ENCODE peak calls at places on chromosomes 2 and 18, in five cellular contexts. One of them, this sample, is unnamed.

GRCh38 chr2:203562283-203562682 is 27.2 kb upstream of the RAPH1 start:
- DNase-seq in A673: peak; percentile 45
- DNase-seq in NCI-H1436: no peak
- DNase-seq in HFFc6: no peak
- DNase-seq in CD8-positive, alpha-beta memory T cell: no peak
- DNase-seq in this sample: no peak

GRCh38 chr2:237693281-237694039 is 66.1 kb downstream of the LRRFIP1 start:
- DNase-seq in A673: no peak
- DNase-seq in NCI-H1436: no peak
- DNase-seq in HFFc6: peak; percentile 66
- DNase-seq in CD8-positive, alpha-beta memory T cell: no peak
- DNase-seq in this sample: no peak

GRCh38 chr2:188607501-188607900 is 315.8 kb downstream of the GULP1 start:
- DNase-seq in A673: peak; percentile 21
- DNase-seq in NCI-H1436: no peak
- DNase-seq in HFFc6: no peak
- DNase-seq in CD8-positive, alpha-beta memory T cell: no peak
- DNase-seq in this sample: no peak

GRCh38 chr2:239691720-239692119 is 290.9 kb upstream of the HDAC4 start:
- DNase-seq in A673: no peak
- DNase-seq in NCI-H1436: no peak
- DNase-seq in HFFc6: no peak
- DNase-seq in CD8-positive, alpha-beta memory T cell: no peak
- DNase-seq in this sample: no peak

GRCh38 chr2:41840702-41841551 is 206.9 kb upstream of the PKDCC start:
- DNase-seq in A673: peak; percentile 99
- DNase-seq in NCI-H1436: peak; percentile 95
- DNase-seq in HFFc6: peak; percentile 94
- DNase-seq in CD8-positive, alpha-beta memory T cell: peak; percentile 97
- DNase-seq in this sample: peak; percentile 97

GRCh38 chr2:19070866-19071265 is 287.6 kb downstream of the OSR1 start:
- DNase-seq in A673: no peak
- DNase-seq in NCI-H1436: no peak
- DNase-seq in HFFc6: no peak
- DNase-seq in CD8-positive, alpha-beta memory T cell: no peak
- DNase-seq in this sample: no peak

GRCh38 chr2:207883002-207883780 is 113.5 kb upstream of the FZD5 start:
- DNase-seq in A673: no peak
- DNase-seq in NCI-H1436: no peak
- DNase-seq in HFFc6: no peak
- DNase-seq in CD8-positive, alpha-beta memory T cell: no peak
- DNase-seq in this sample: no peak

GRCh38 chr2:191038741-191039140 is 24.8 kb upstream of the STAT1 start:
- DNase-seq in A673: no peak
- DNase-seq in NCI-H1436: no peak
- DNase-seq in HFFc6: no peak
- DNase-seq in CD8-positive, alpha-beta memory T cell: no peak
- DNase-seq in this sample: no peak

GRCh38 chr18:63320690-63321265 is 1.2 kb upstream of the BCL2 start:
- DNase-seq in A673: peak; percentile 53
- DNase-seq in NCI-H1436: peak; percentile 29
- DNase-seq in HFFc6: peak; percentile 23
- DNase-seq in CD8-positive, alpha-beta memory T cell: peak; percentile 12
- DNase-seq in this sample: peak; percentile 31

GRCh38 chr2:72133721-72134407 is 13.8 kb downstream of the CYP26B1 start:
- DNase-seq in A673: no peak
- DNase-seq in NCI-H1436: no peak
- DNase-seq in HFFc6: no peak
- DNase-seq in CD8-positive, alpha-beta memory T cell: no peak
- DNase-seq in this sample: no peak

GRCh38 chr2:136248242-136248641 is 130.3 kb upstream of the CXCR4 start:
- DNase-seq in A673: peak; percentile 29
- DNase-seq in NCI-H1436: peak; percentile 71
- DNase-seq in HFFc6: no peak
- DNase-seq in CD8-positive, alpha-beta memory T cell: no peak
- DNase-seq in this sample: no peak

GRCh38 chr18:8705941-8706544 is 687 bp downstream of the MTCL1 start:
- DNase-seq in A673: no peak
- DNase-seq in NCI-H1436: no peak
- DNase-seq in HFFc6: no peak
- DNase-seq in CD8-positive, alpha-beta memory T cell: no peak
- DNase-seq in this sample: no peak

GRCh38 chr2:7356909-7357584 is 439.8 kb downstream of the RNF144A start:
- DNase-seq in A673: no peak
- DNase-seq in NCI-H1436: no peak
- DNase-seq in HFFc6: no peak
- DNase-seq in CD8-positive, alpha-beta memory T cell: no peak
- DNase-seq in this sample: peak; percentile 87

GRCh38 chr2:237281900-237282306 is 132.1 kb downstream of the COL6A3 start:
- DNase-seq in A673: peak; percentile 96
- DNase-seq in NCI-H1436: no peak
- DNase-seq in HFFc6: peak; percentile 94
- DNase-seq in CD8-positive, alpha-beta memory T cell: no peak
- DNase-seq in this sample: no peak

GRCh38 chr2:145984541-145984940 is 1464.6 kb upstream of the ZEB2 start:
- DNase-seq in A673: peak; percentile 33
- DNase-seq in NCI-H1436: no peak
- DNase-seq in HFFc6: no peak
- DNase-seq in CD8-positive, alpha-beta memory T cell: no peak
- DNase-seq in this sample: no peak

GRCh38 chr18:28963481-28963880 is 786.6 kb upstream of the CDH2 start:
- DNase-seq in A673: no peak
- DNase-seq in NCI-H1436: no peak
- DNase-seq in HFFc6: no peak
- DNase-seq in CD8-positive, alpha-beta memory T cell: no peak
- DNase-seq in this sample: no peak

GRCh38 chr2:232229296-232229916 is 149.1 kb upstream of the ALPP start:
- DNase-seq in A673: no peak
- DNase-seq in NCI-H1436: no peak
- DNase-seq in HFFc6: no peak
- DNase-seq in CD8-positive, alpha-beta memory T cell: no peak
- DNase-seq in this sample: no peak

GRCh38 chr2:151664520-151664919 is 69.8 kb downstream of the NEB start:
- DNase-seq in A673: no peak
- DNase-seq in NCI-H1436: no peak
- DNase-seq in HFFc6: no peak
- DNase-seq in CD8-positive, alpha-beta memory T cell: no peak
- DNase-seq in this sample: no peak

GRCh38 chr2:65728477-65729180 is 296.2 kb upstream of the SPRED2 start:
- DNase-seq in A673: no peak
- DNase-seq in NCI-H1436: no peak
- DNase-seq in HFFc6: no peak
- DNase-seq in CD8-positive, alpha-beta memory T cell: no peak
- DNase-seq in this sample: peak; percentile 76

GRCh38 chr18:9802774-9803697 is 82.7 kb upstream of the TXNDC2 start:
- DNase-seq in A673: peak; percentile 37
- DNase-seq in NCI-H1436: no peak
- DNase-seq in HFFc6: no peak
- DNase-seq in CD8-positive, alpha-beta memory T cell: no peak
- DNase-seq in this sample: no peak

GRCh38 chr2:989766-990467 is 39.3 kb downstream of the SNTG2 start:
- DNase-seq in A673: no peak
- DNase-seq in NCI-H1436: no peak
- DNase-seq in HFFc6: no peak
- DNase-seq in CD8-positive, alpha-beta memory T cell: no peak
- DNase-seq in this sample: no peak

GRCh38 chr2:190283783-190284182 is 35.8 kb downstream of the HIBCH start:
- DNase-seq in A673: no peak
- DNase-seq in NCI-H1436: no peak
- DNase-seq in HFFc6: peak; percentile 33
- DNase-seq in CD8-positive, alpha-beta memory T cell: no peak
- DNase-seq in this sample: no peak

GRCh38 chr2:212998629-212999359 is 152.6 kb downstream of the IKZF2 start:
- DNase-seq in A673: no peak
- DNase-seq in NCI-H1436: no peak
- DNase-seq in HFFc6: peak; percentile 33
- DNase-seq in CD8-positive, alpha-beta memory T cell: no peak
- DNase-seq in this sample: no peak

GRCh38 chr2:164323978-164324377 is 297.3 kb downstream of the GRB14 start:
- DNase-seq in A673: no peak
- DNase-seq in NCI-H1436: no peak
- DNase-seq in HFFc6: no peak
- DNase-seq in CD8-positive, alpha-beta memory T cell: no peak
- DNase-seq in this sample: no peak

GRCh38 chr2:27807476-27807875 is 36.0 kb downstream of the MRPL33 start:
- DNase-seq in A673: peak; percentile 34
- DNase-seq in NCI-H1436: no peak
- DNase-seq in HFFc6: no peak
- DNase-seq in CD8-positive, alpha-beta memory T cell: no peak
- DNase-seq in this sample: peak; percentile 51

GRCh38 chr2:39631715-39632114 is 34.0 kb upstream of the TMEM178A start:
- DNase-seq in A673: no peak
- DNase-seq in NCI-H1436: no peak
- DNase-seq in HFFc6: peak; percentile 94
- DNase-seq in CD8-positive, alpha-beta memory T cell: no peak
- DNase-seq in this sample: no peak

GRCh38 chr2:27756544-27757498 is 14.7 kb upstream of the MRPL33 start:
- DNase-seq in A673: no peak
- DNase-seq in NCI-H1436: no peak
- DNase-seq in HFFc6: no peak
- DNase-seq in CD8-positive, alpha-beta memory T cell: no peak
- DNase-seq in this sample: no peak

GRCh38 chr2:127653421-127654083 is 7.6 kb downstream of the GPR17 start:
- DNase-seq in A673: no peak
- DNase-seq in NCI-H1436: no peak
- DNase-seq in HFFc6: no peak
- DNase-seq in CD8-positive, alpha-beta memory T cell: no peak
- DNase-seq in this sample: no peak

GRCh38 chr2:8966123-8966908 is 37.2 kb downstream of the MBOAT2 start:
- DNase-seq in A673: no peak
- DNase-seq in NCI-H1436: no peak
- DNase-seq in HFFc6: no peak
- DNase-seq in CD8-positive, alpha-beta memory T cell: no peak
- DNase-seq in this sample: no peak

GRCh38 chr2:69366-70344 is 23.4 kb upstream of the FAM110C start:
- DNase-seq in A673: no peak
- DNase-seq in NCI-H1436: no peak
- DNase-seq in HFFc6: no peak
- DNase-seq in CD8-positive, alpha-beta memory T cell: no peak
- DNase-seq in this sample: peak; percentile 64

GRCh38 chr2:3102081-3102914 is 275.3 kb downstream of the EIPR1 start:
- DNase-seq in A673: no peak
- DNase-seq in NCI-H1436: no peak
- DNase-seq in HFFc6: no peak
- DNase-seq in CD8-positive, alpha-beta memory T cell: no peak
- DNase-seq in this sample: no peak

GRCh38 chr2:59182249-59182648 is 941.1 kb upstream of the FANCL start:
- DNase-seq in A673: peak; percentile 66
- DNase-seq in NCI-H1436: peak; percentile 15
- DNase-seq in HFFc6: no peak
- DNase-seq in CD8-positive, alpha-beta memory T cell: no peak
- DNase-seq in this sample: no peak

GRCh38 chr2:238100821-238101771 is 956 bp downstream of the ESPNL start:
- DNase-seq in A673: no peak
- DNase-seq in NCI-H1436: no peak
- DNase-seq in HFFc6: no peak
- DNase-seq in CD8-positive, alpha-beta memory T cell: no peak
- DNase-seq in this sample: peak; percentile 11

GRCh38 chr2:26494199-26494598 is 16.3 kb upstream of the OTOF start:
- DNase-seq in A673: no peak
- DNase-seq in NCI-H1436: no peak
- DNase-seq in HFFc6: no peak
- DNase-seq in CD8-positive, alpha-beta memory T cell: no peak
- DNase-seq in this sample: no peak

This sample was measured in stomach.